ENCODE peak calls at places on chromosomes 13 and 19, in six cellular contexts. One of them, this sample, is unnamed.

GRCh38 chr19:33946535-33947323 is 150.1 kb downstream of the KCTD15 start:
- DNase-seq in AG09319: no peak
- DNase-seq in central memory CD4-positive, alpha-beta T cell: no peak
- DNase-seq in progenitor cell of endocrine pancreas: no peak
- DNase-seq in naive thymus-derived CD8-positive, alpha-beta T cell: no peak
- DNase-seq in T-helper 9 cell: no peak
- DNase-seq in this sample: no peak

GRCh38 chr13:73025212-73026012 is 33.4 kb upstream of the KLF5 start:
- DNase-seq in AG09319: no peak
- DNase-seq in central memory CD4-positive, alpha-beta T cell: no peak
- DNase-seq in progenitor cell of endocrine pancreas: no peak
- DNase-seq in naive thymus-derived CD8-positive, alpha-beta T cell: no peak
- DNase-seq in T-helper 9 cell: no peak
- DNase-seq in this sample: no peak

GRCh38 chr13:112657850-112658445 is 31.9 kb upstream of the ATP11A start:
- DNase-seq in AG09319: no peak
- DNase-seq in central memory CD4-positive, alpha-beta T cell: no peak
- DNase-seq in progenitor cell of endocrine pancreas: no peak
- DNase-seq in naive thymus-derived CD8-positive, alpha-beta T cell: no peak
- DNase-seq in T-helper 9 cell: no peak
- DNase-seq in this sample: no peak

GRCh38 chr19:2798733-2799132 is 13.4 kb downstream of the THOP1 start:
- DNase-seq in AG09319: no peak
- DNase-seq in central memory CD4-positive, alpha-beta T cell: no peak
- DNase-seq in progenitor cell of endocrine pancreas: no peak
- DNase-seq in naive thymus-derived CD8-positive, alpha-beta T cell: no peak
- DNase-seq in T-helper 9 cell: no peak
- DNase-seq in this sample: no peak

GRCh38 chr19:37172368-37173366 is at the start of gene ZNF585A:
- DNase-seq in AG09319: peak; percentile 90
- DNase-seq in central memory CD4-positive, alpha-beta T cell: peak; percentile 89
- DNase-seq in progenitor cell of endocrine pancreas: peak; percentile 71
- DNase-seq in naive thymus-derived CD8-positive, alpha-beta T cell: peak; percentile 71
- DNase-seq in T-helper 9 cell: peak; percentile 82
- DNase-seq in this sample: peak; percentile 92

GRCh38 chr13:112072531-112073244 is 5.7 kb downstream of the SOX1 start:
- DNase-seq in AG09319: no peak
- DNase-seq in central memory CD4-positive, alpha-beta T cell: no peak
- DNase-seq in progenitor cell of endocrine pancreas: no peak
- DNase-seq in naive thymus-derived CD8-positive, alpha-beta T cell: no peak
- DNase-seq in T-helper 9 cell: no peak
- DNase-seq in this sample: no peak

GRCh38 chr13:105817498-105817897 is 718.0 kb downstream of the EFNB2 start:
- DNase-seq in AG09319: no peak
- DNase-seq in central memory CD4-positive, alpha-beta T cell: no peak
- DNase-seq in progenitor cell of endocrine pancreas: no peak
- DNase-seq in naive thymus-derived CD8-positive, alpha-beta T cell: no peak
- DNase-seq in T-helper 9 cell: no peak
- DNase-seq in this sample: no peak

GRCh38 chr19:38656171-38656981 is 8.9 kb downstream of the ACTN4 start:
- DNase-seq in AG09319: no peak
- DNase-seq in central memory CD4-positive, alpha-beta T cell: peak; percentile 88
- DNase-seq in progenitor cell of endocrine pancreas: no peak
- DNase-seq in naive thymus-derived CD8-positive, alpha-beta T cell: no peak
- DNase-seq in T-helper 9 cell: no peak
- DNase-seq in this sample: peak; percentile 89

GRCh38 chr19:38805180-38805579 is 7.6 kb downstream of the LGALS4 start:
- DNase-seq in AG09319: no peak
- DNase-seq in central memory CD4-positive, alpha-beta T cell: no peak
- DNase-seq in progenitor cell of endocrine pancreas: no peak
- DNase-seq in naive thymus-derived CD8-positive, alpha-beta T cell: no peak
- DNase-seq in T-helper 9 cell: no peak
- DNase-seq in this sample: no peak

This sample was measured in naive thymus-derived CD4-positive, alpha-beta T cell.